ENCODE peak calls at places on chromosomes 5 and 9, in eight cellular contexts. Z is PC-3; H is H1; Y is CD8-positive, alpha-beta T cell; F is CD8-positive, alpha-beta memory T cell; R is adrenal gland; V is adipocyte; I is GM23248. T is an unnamed sample.

GRCh38 chr9:22169243-22169642 is 160.1 kb upstream of the CDKN2B start:
- DNase-seq in Z (peak; percentile 69), H (no peak), Y (no peak), F (no peak), R (no peak), V (peak; percentile 75), I (peak; percentile 55), T (no peak)

GRCh38 chr5:78360674-78361225 is 333 bp downstream of the SCAMP1 start:
- DNase-seq in Z (no peak), H (peak; percentile 72), Y (peak; percentile 59), F (peak; percentile 74), R (peak; percentile 59), V (peak; percentile 49), I (no peak), T (no peak)

GRCh38 chr5:97877578-97877977 is 694.5 kb upstream of the RIOK2 start:
- DNase-seq in Z (no peak), H (no peak), Y (no peak), F (no peak), R (no peak), V (no peak), I (peak; percentile 1), T (no peak)

GRCh38 chr9:21060919-21061561 is 16.7 kb downstream of the IFNB1 start:
- DNase-seq in Z (no peak), H (no peak), Y (no peak), F (no peak), R (no peak), V (peak; percentile 91), I (peak; percentile 43), T (no peak)

GRCh38 chr9:92480332-92480771 is 2.0 kb downstream of the ASPN start:
- DNase-seq in Z (peak; percentile 28), H (no peak), Y (no peak), F (no peak), R (no peak), V (peak; percentile 32), I (peak; percentile 22), T (no peak)

GRCh38 chr5:5688194-5688924 is 265.9 kb downstream of the ICE1 start:
- DNase-seq in Z (no peak), H (no peak), Y (no peak), F (no peak), R (peak; percentile 23), V (no peak), I (no peak), T (no peak)

GRCh38 chr5:125453011-125453410 is 706.6 kb upstream of the ZNF608 start:
- DNase-seq in Z (no peak), H (no peak), Y (no peak), F (no peak), R (no peak), V (no peak), I (no peak), T (no peak)

GRCh38 chr5:1948663-1949191 is 66.0 kb upstream of the IRX4 start:
- DNase-seq in Z (no peak), H (no peak), Y (no peak), F (no peak), R (no peak), V (no peak), I (no peak), T (no peak)

GRCh38 chr5:83049370-83049863 is 27.8 kb downstream of the TMEM167A start:
- DNase-seq in Z (no peak), H (no peak), Y (no peak), F (no peak), R (no peak), V (no peak), I (no peak), T (no peak)

GRCh38 chr5:33736510-33736909 is 155.3 kb downstream of the ADAMTS12 start:
- DNase-seq in Z (peak; percentile 24), H (no peak), Y (no peak), F (no peak), R (no peak), V (peak; percentile 86), I (peak; percentile 72), T (no peak)

GRCh38 chr9:4299006-4299795 is 667 bp downstream of the GLIS3 start:
- DNase-seq in Z (peak; percentile 18), H (peak; percentile 74), Y (no peak), F (no peak), R (peak; percentile 34), V (peak; percentile 79), I (peak; percentile 77), T (peak; percentile 43)

GRCh38 chr5:157253547-157253946 is 12.4 kb upstream of the CYFIP2 start:
- DNase-seq in Z (peak; percentile 93), H (peak; percentile 83), Y (no peak), F (no peak), R (peak; percentile 47), V (peak; percentile 87), I (peak; percentile 80), T (peak; percentile 20)

GRCh38 chr5:159208508-159209437 is 580 bp downstream of the RNF145 start:
- DNase-seq in Z (no peak), H (peak; percentile 64), Y (peak; percentile 4), F (peak; percentile 1), R (peak; percentile 51), V (peak; percentile 67), I (peak; percentile 57), T (peak; percentile 57)

GRCh38 chr5:159206818-159207217 is 2.5 kb downstream of the RNF145 start:
- DNase-seq in Z (no peak), H (no peak), Y (no peak), F (no peak), R (no peak), V (no peak), I (peak; percentile 20), T (no peak)

GRCh38 chr5:159207222-159207615 is 2.1 kb downstream of the RNF145 start:
- DNase-seq in Z (no peak), H (no peak), Y (no peak), F (no peak), R (no peak), V (no peak), I (peak; percentile 22), T (no peak)

GRCh38 chr5:159207616-159208507 is 1.5 kb downstream of the RNF145 start:
- DNase-seq in Z (peak; percentile 77), H (peak; percentile 72), Y (peak; percentile 66), F (peak; percentile 69), R (peak; percentile 89), V (peak; percentile 85), I (peak; percentile 88), T (peak; percentile 85)

DNA sequence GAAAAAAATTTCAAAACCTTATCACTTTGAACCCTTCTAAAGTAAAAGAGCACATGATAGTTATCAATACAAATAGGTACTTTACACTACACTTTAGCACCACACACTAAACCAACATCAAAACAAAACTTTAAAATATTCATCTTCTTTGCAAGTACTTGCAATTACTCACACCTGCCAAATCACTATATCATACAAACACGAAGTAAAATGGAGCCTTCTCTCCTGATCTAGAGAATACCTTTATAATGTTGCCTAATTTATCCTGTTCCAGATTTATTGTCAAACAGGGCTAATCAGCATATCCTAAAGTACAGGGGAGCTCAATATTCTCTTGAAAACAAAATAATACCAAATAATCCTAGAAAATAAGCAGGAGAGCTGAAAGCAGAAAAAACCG is 3.0 kb downstream of the RNF145 start:
- DNase-seq in Z (peak; percentile 12), H (no peak), Y (no peak), F (no peak), R (no peak), V (no peak), I (peak; percentile 34), T (no peak)
- H3K4me3 ChIP-seq in Z (peak overlapping the region; percentile 95), H (no peak overlapping the region), Y (peak overlapping the region; percentile 92), F (peak overlapping the region; percentile 88), R (peak overlapping the region; percentile 93), V (peak overlapping the region; percentile 86), I (peak overlapping the region; percentile 85), T (peak overlapping the region; percentile 60)

GRCh38 chr5:14292766-14293165 is 149.6 kb downstream of the TRIO start:
- DNase-seq in Z (no peak), H (no peak), Y (no peak), F (no peak), R (no peak), V (no peak), I (no peak), T (no peak)

GRCh38 chr5:14296533-14297331 is 153.6 kb downstream of the TRIO start:
- DNase-seq in Z (peak; percentile 22), H (no peak), Y (no peak), F (no peak), R (no peak), V (no peak), I (peak; percentile 63), T (no peak)

GRCh38 chr5:14297697-14298096 is 154.6 kb downstream of the TRIO start:
- DNase-seq in Z (no peak), H (no peak), Y (no peak), F (no peak), R (no peak), V (no peak), I (no peak), T (no peak)

GRCh38 chr5:14295610-14296009 is 152.5 kb downstream of the TRIO start:
- DNase-seq in Z (no peak), H (no peak), Y (no peak), F (no peak), R (no peak), V (no peak), I (no peak), T (no peak)

DNA sequence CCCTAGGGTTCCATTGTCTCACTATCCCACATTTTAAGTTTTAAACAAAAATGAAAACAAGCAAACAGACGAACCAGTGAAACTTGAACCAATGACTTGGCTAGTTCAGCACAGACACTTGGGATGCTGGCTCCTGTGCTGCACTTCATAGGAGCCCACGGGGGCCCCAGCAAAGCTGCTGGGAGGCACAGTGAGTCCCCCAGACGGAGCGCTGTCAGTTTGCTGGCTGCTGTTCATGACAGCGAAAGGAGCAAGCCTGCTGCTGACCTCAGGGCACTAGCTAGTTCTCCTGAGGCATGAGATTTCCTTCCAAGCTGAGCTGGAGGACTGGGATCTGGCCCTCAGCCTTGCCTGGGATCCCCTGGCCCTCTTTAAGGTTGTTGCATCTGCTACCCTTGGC is 150.1 kb downstream of the TRIO start:
- DNase-seq in Z (no peak), H (no peak), Y (no peak), F (no peak), R (no peak), V (no peak), I (no peak), T (no peak)
- H3K36me3 ChIP-seq in Z (peaks cover 63% of the 10 kb centered on the region), H (peaks cover 23% of the 10 kb centered on the region), Y (no peaks in the 10 kb centered on the region), F (no peaks in the 10 kb centered on the region), R (no peaks in the 10 kb centered on the region), V (peaks cover 74% of the 10 kb centered on the region), I (peaks cover 65% of the 10 kb centered on the region), T (no peaks in the 10 kb centered on the region)

DNA sequence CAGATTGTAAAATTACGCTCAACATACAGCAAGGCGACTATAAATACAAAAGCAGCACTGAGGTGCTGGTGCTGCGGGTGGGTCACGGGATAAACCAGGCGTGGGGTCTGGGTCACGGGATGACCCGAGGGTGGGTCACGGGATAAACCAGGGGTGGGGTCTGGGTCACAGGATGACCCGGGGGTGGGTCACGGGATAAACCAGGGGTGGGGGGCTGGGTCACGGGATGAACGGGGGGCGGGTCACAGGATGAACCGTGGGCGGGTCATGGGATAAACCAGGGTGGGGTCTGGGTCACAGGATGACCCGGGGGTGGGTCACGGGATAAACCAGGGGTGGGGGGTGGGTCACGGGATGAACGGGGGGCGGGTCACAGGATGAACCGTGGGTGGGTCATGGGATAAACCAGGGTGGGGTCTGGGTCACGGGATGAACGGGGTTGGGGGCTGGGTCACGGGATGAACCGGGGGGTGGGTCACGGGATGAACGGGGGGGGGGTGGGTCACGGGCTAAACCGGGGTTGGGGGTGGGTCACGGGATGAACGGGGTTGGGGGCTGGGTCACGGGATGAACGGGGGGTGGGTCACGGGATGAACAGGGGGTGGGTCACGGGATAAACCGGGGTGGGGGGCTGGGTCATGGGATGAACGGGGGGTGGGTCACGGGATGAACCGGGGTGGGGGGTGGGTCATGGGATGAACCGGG is 30.2 kb upstream of the SLC9A3 start:
- DNase-seq in Z (no peak), H (no peak), Y (no peak), F (no peak), R (no peak), V (no peak), I (no peak), T (no peak)
- H3K4me3 ChIP-seq in Z (peak overlapping the region; percentile 52), H (no peak overlapping the region), Y (no peak overlapping the region), F (no peak overlapping the region), R (no peak overlapping the region), V (no peak overlapping the region), I (no peak overlapping the region), T (no peak overlapping the region)

GRCh38 chr5:173611706-173612105 is 4.7 kb downstream of the BOD1 start:
- DNase-seq in Z (no peak), H (no peak), Y (no peak), F (no peak), R (no peak), V (no peak), I (no peak), T (no peak)
- H3K36me3 ChIP-seq in Z (peaks cover 72% of the 10 kb centered on the region), H (peaks cover 68% of the 10 kb centered on the region), Y (peaks cover 43% of the 10 kb centered on the region), F (peaks cover 32% of the 10 kb centered on the region), R (no peaks in the 10 kb centered on the region), V (peaks cover 60% of the 10 kb centered on the region), I (peaks cover 34% of the 10 kb centered on the region), T (peaks cover 67% of the 10 kb centered on the region)